ENCODE peak calls at places on chromosomes 11 and 22, in four cellular contexts. S is neuronal stem cell, H is IMR-90, Y is mesenchymal stem cell. W is an unnamed sample.
A peak's percentile ranks its signal among the peaks of the same experiment; 100 is the strongest.

GRCh38 chr22:19114984-19115552 is 7.1 kb downstream of the DGCR2 start:
- DNase-seq in H (no peak), S (no peak), Y (no peak), W (no peak)

GRCh38 chr11:17637901-17638300 is 81.5 kb upstream of the MYOD1 start:
- DNase-seq in S (no peak), Y (no peak), H (no peak), W (no peak)

GRCh38 chr11:8233691-8234424 is 29.8 kb downstream of the LMO1 start:
- DNase-seq in Y (peak; percentile 10), S (no peak), H (peak; percentile 27), W (peak; percentile 28)

GRCh38 chr11:27391336-27392015 is 28.5 kb upstream of the CCDC34 start:
- DNase-seq in Y (peak; percentile 16), H (no peak), S (peak; percentile 24), W (no peak)

GRCh38 chr11:72585762-72586590 is 88.2 kb downstream of the PDE2A start:
- DNase-seq in H (peak; percentile 44), S (peak; percentile 66), Y (peak; percentile 52), W (peak; percentile 82)

GRCh38 chr11:120571476-120571875 is 59.9 kb downstream of the GRIK4 start:
- DNase-seq in H (no peak), S (no peak), Y (no peak), W (no peak)

GRCh38 chr11:78210000-78210608 is 21.4 kb downstream of the USP35 start:
- DNase-seq in H (no peak), S (no peak), Y (no peak), W (no peak)

GRCh38 chr11:6505577-6506240 is 8.6 kb downstream of the DNHD1 start:
- DNase-seq in S (no peak), H (peak; percentile 75), Y (peak; percentile 72), W (peak; percentile 79)

GRCh38 chr22:47784991-47785390 is 1022.5 kb downstream of the TBC1D22A start:
- DNase-seq in H (no peak), S (no peak), Y (no peak), W (no peak)

GRCh38 chr11:68224606-68225005 is 11.5 kb upstream of the KMT5B start:
- DNase-seq in Y (no peak), S (no peak), H (no peak), W (no peak)

GRCh38 chr11:8229299-8230177 is 34.1 kb downstream of the LMO1 start:
- DNase-seq in H (no peak), S (no peak), Y (no peak), W (no peak)

GRCh38 chr11:62133328-62134065 is 9.7 kb downstream of the INCENP start:
- DNase-seq in S (no peak), Y (no peak), H (no peak), W (no peak)

GRCh38 chr11:88303037-88303436 is 34.5 kb downstream of the CTSC start:
- DNase-seq in Y (no peak), S (no peak), H (no peak), W (no peak)

GRCh38 chr22:27638329-27639179 is 163.0 kb downstream of the MN1 start:
- DNase-seq in Y (no peak), S (no peak), H (no peak), W (no peak)
- H2AK5ac ChIP-seq in Y (no peak overlapping the region), S (peak overlapping the region; percentile 58), H (no peak overlapping the region), W (no peak overlapping the region)

GRCh38 chr11:2221591-2221990 is 48.8 kb downstream of the ASCL2 start:
- DNase-seq in S (no peak), Y (no peak), H (no peak), W (no peak)
- H3K4ac ChIP-seq in S (no peak overlapping the region), Y (no peak overlapping the region), H (no peak overlapping the region), W (no peak overlapping the region)

DNA sequence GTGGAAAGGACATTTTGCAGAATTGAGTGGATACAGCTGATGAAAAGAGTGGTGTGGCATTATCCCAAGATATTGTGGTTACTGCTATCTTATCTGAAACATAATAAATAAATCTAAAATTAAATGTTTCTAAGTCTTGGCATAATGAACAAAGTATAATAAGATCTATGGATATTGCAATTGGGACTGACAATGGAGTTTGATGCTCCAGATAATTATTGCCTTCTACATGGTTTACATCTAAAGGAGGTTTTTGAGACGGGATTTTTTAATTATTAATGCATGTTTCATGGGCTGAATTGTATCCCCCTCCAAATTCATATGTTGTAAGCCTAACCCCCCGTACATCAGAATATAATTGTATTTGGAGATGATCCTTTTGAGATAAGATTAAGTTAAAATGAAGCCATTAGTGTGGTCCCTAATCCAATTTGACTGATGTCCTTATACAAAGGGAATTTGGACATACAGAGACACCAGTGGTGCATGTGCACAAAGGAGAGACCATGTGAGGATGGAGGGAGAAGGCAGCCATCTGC is 198.5 kb downstream of the MSANTD4 start:
- DNase-seq in Y (no peak), S (no peak), H (no peak), W (no peak)
- H2AK5ac ChIP-seq in Y (no peak overlapping the region), S (no peak overlapping the region), H (no peak overlapping the region), W (no peak overlapping the region)

DNA sequence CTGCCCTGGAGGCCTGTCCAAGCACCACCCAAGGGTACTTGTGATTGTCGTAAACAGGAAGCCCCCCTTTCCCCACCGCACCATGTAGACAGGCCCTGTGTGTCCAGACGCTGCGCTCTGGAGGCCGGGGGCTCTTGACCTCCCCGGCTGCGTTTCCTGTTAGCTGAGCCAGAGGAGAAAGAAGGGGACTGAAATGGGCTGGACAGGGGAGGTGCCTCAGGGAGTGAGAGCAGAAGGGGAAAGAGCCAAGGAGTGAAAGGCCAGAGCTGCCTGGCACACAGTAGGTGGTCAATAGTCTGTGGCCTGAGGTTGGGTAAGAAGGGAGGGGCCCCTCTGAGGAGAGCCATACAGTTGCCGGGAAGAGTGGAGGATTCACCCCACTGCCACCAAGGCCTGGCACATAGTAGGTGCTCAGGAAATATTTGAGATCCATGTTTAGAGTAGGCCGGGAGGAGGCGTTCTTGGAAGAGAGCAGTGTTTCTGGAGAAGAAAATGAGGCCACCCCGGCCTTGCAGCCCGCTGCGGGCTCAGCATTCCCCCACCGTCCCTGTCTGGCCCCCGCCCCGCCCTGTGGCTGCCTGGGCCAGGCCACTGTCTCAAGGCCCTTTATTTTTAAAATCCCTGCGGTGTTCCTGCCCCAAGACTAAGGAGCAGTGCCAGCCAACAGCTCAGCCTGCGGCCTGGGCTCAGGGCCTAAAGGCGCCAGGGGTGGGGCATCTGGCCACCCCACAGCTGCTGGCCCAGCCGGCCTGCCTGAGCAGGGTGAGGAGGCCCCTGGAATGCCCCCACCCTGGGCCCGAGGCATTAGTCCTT is 13.6 kb upstream of the CDC42EP1 start:
- DNase-seq in S (no peak), H (peak; percentile 68), Y (peak; percentile 99), W (peak; percentile 92)
- H3K4ac ChIP-seq in S (no peak overlapping the region), H (peak overlapping the region; percentile 99), Y (peak overlapping the region; percentile 96), W (peak overlapping the region; percentile 72)

GRCh38 chr11:11279956-11280689 is 72.9 kb downstream of the CSNK2A3 start:
- DNase-seq in Y (peak; percentile 84), S (no peak), H (peak; percentile 67), W (peak; percentile 56)
- H2AK5ac ChIP-seq in Y (peak overlapping the region; percentile 26), S (no peak overlapping the region), H (peak overlapping the region; percentile 45), W (no peak overlapping the region)

W was measured in mesendoderm.